ENCODE peak calls at places on chromosomes 6 and 20, in eight cellular contexts. One of them, this sample, is unnamed.

GRCh38 chr6:4819706-4820283 is 43.6 kb downstream of the CDYL start:
- DNase-seq in vagina: no peak
- DNase-seq in kidney epithelial cell: no peak
- DNase-seq in cerebellar nuclear complex: no peak
- DNase-seq in lower lobe of right lung: no peak
- DNase-seq in dorsolateral prefrontal cortex: no peak
- DNase-seq in amniotic stem cell: no peak
- DNase-seq in naive B cell: no peak
- DNase-seq in this sample: no peak

GRCh38 chr6:168376120-168376519 is 56.5 kb upstream of the DACT2 start:
- DNase-seq in amniotic stem cell: no peak
- DNase-seq in dorsolateral prefrontal cortex: no peak
- DNase-seq in kidney epithelial cell: no peak
- DNase-seq in lower lobe of right lung: peak; percentile 20
- DNase-seq in vagina: no peak
- DNase-seq in naive B cell: no peak
- DNase-seq in cerebellar nuclear complex: no peak
- DNase-seq in this sample: no peak

GRCh38 chr6:28643017-28643740 is 117.5 kb downstream of the GPX5 start:
- DNase-seq in amniotic stem cell: no peak
- DNase-seq in cerebellar nuclear complex: no peak
- DNase-seq in kidney epithelial cell: no peak
- DNase-seq in dorsolateral prefrontal cortex: no peak
- DNase-seq in vagina: no peak
- DNase-seq in lower lobe of right lung: no peak
- DNase-seq in naive B cell: no peak
- DNase-seq in this sample: peak; percentile 75

GRCh38 chr6:7974932-7975763 is 64.6 kb upstream of the TXNDC5 start:
- DNase-seq in amniotic stem cell: no peak
- DNase-seq in dorsolateral prefrontal cortex: peak; percentile 78
- DNase-seq in kidney epithelial cell: peak; percentile 32
- DNase-seq in naive B cell: no peak
- DNase-seq in vagina: no peak
- DNase-seq in cerebellar nuclear complex: no peak
- DNase-seq in lower lobe of right lung: peak; percentile 59
- DNase-seq in this sample: peak; percentile 44

GRCh38 chr20:4740774-4741431 is 19.2 kb downstream of the PRND start:
- DNase-seq in vagina: no peak
- DNase-seq in lower lobe of right lung: no peak
- DNase-seq in naive B cell: peak; percentile 62
- DNase-seq in dorsolateral prefrontal cortex: no peak
- DNase-seq in amniotic stem cell: no peak
- DNase-seq in kidney epithelial cell: no peak
- DNase-seq in cerebellar nuclear complex: no peak
- DNase-seq in this sample: no peak

GRCh38 chr6:20630617-20631448 is 96.6 kb downstream of the CDKAL1 start:
- DNase-seq in vagina: no peak
- DNase-seq in kidney epithelial cell: no peak
- DNase-seq in naive B cell: no peak
- DNase-seq in lower lobe of right lung: no peak
- DNase-seq in dorsolateral prefrontal cortex: no peak
- DNase-seq in cerebellar nuclear complex: no peak
- DNase-seq in amniotic stem cell: no peak
- DNase-seq in this sample: no peak

GRCh38 chr6:149437212-149437611 is 37.1 kb downstream of the SUMO4 start:
- DNase-seq in cerebellar nuclear complex: no peak
- DNase-seq in dorsolateral prefrontal cortex: no peak
- DNase-seq in naive B cell: no peak
- DNase-seq in lower lobe of right lung: no peak
- DNase-seq in vagina: no peak
- DNase-seq in kidney epithelial cell: no peak
- DNase-seq in amniotic stem cell: no peak
- DNase-seq in this sample: no peak

GRCh38 chr6:111874030-111874425 is 776 bp upstream of the FYN start:
- DNase-seq in cerebellar nuclear complex: no peak
- DNase-seq in amniotic stem cell: no peak
- DNase-seq in kidney epithelial cell: no peak
- DNase-seq in dorsolateral prefrontal cortex: no peak
- DNase-seq in lower lobe of right lung: no peak
- DNase-seq in vagina: no peak
- DNase-seq in naive B cell: peak; percentile 61
- DNase-seq in this sample: no peak

GRCh38 chr6:155882527-155883333 is 427.1 kb upstream of the NOX3 start:
- DNase-seq in vagina: no peak
- DNase-seq in cerebellar nuclear complex: no peak
- DNase-seq in dorsolateral prefrontal cortex: no peak
- DNase-seq in kidney epithelial cell: no peak
- DNase-seq in lower lobe of right lung: no peak
- DNase-seq in amniotic stem cell: no peak
- DNase-seq in naive B cell: peak; percentile 30
- DNase-seq in this sample: no peak

GRCh38 chr6:162868397-162868796 is 140.6 kb downstream of the PACRG start:
- DNase-seq in lower lobe of right lung: no peak
- DNase-seq in kidney epithelial cell: no peak
- DNase-seq in vagina: no peak
- DNase-seq in naive B cell: no peak
- DNase-seq in dorsolateral prefrontal cortex: no peak
- DNase-seq in cerebellar nuclear complex: no peak
- DNase-seq in amniotic stem cell: no peak
- DNase-seq in this sample: no peak

GRCh38 chr6:136927313-136927712 is 5.2 kb downstream of the SLC35D3 start:
- DNase-seq in lower lobe of right lung: no peak
- DNase-seq in naive B cell: no peak
- DNase-seq in dorsolateral prefrontal cortex: no peak
- DNase-seq in cerebellar nuclear complex: no peak
- DNase-seq in amniotic stem cell: no peak
- DNase-seq in vagina: no peak
- DNase-seq in kidney epithelial cell: no peak
- DNase-seq in this sample: no peak

GRCh38 chr6:12417191-12417590 is 127.0 kb downstream of the EDN1 start:
- DNase-seq in dorsolateral prefrontal cortex: no peak
- DNase-seq in cerebellar nuclear complex: no peak
- DNase-seq in vagina: no peak
- DNase-seq in lower lobe of right lung: no peak
- DNase-seq in naive B cell: no peak
- DNase-seq in kidney epithelial cell: no peak
- DNase-seq in amniotic stem cell: no peak
- DNase-seq in this sample: no peak

GRCh38 chr20:44471481-44471882 is 4.2 kb upstream of the TTPAL start:
- DNase-seq in dorsolateral prefrontal cortex: no peak
- DNase-seq in vagina: no peak
- DNase-seq in cerebellar nuclear complex: peak; percentile 69
- DNase-seq in lower lobe of right lung: no peak
- DNase-seq in kidney epithelial cell: no peak
- DNase-seq in naive B cell: no peak
- DNase-seq in amniotic stem cell: no peak
- DNase-seq in this sample: no peak

GRCh38 chr6:100307561-100307960 is 157.2 kb downstream of the SIM1 start:
- DNase-seq in lower lobe of right lung: no peak
- DNase-seq in vagina: no peak
- DNase-seq in dorsolateral prefrontal cortex: no peak
- DNase-seq in kidney epithelial cell: no peak
- DNase-seq in cerebellar nuclear complex: no peak
- DNase-seq in naive B cell: no peak
- DNase-seq in amniotic stem cell: no peak
- DNase-seq in this sample: no peak

GRCh38 chr20:63314015-63314471 is 21.1 kb downstream of the COL20A1 start:
- DNase-seq in vagina: no peak
- DNase-seq in naive B cell: no peak
- DNase-seq in cerebellar nuclear complex: no peak
- DNase-seq in lower lobe of right lung: peak; percentile 40
- DNase-seq in amniotic stem cell: no peak
- DNase-seq in kidney epithelial cell: no peak
- DNase-seq in dorsolateral prefrontal cortex: no peak
- DNase-seq in this sample: no peak

GRCh38 chr20:8306916-8307315 is 174.8 kb downstream of the PLCB1 start:
- DNase-seq in lower lobe of right lung: no peak
- DNase-seq in kidney epithelial cell: no peak
- DNase-seq in naive B cell: no peak
- DNase-seq in cerebellar nuclear complex: no peak
- DNase-seq in amniotic stem cell: no peak
- DNase-seq in vagina: no peak
- DNase-seq in dorsolateral prefrontal cortex: no peak
- DNase-seq in this sample: no peak

GRCh38 chr6:4464638-4465037 is 311.6 kb upstream of the CDYL start:
- DNase-seq in kidney epithelial cell: no peak
- DNase-seq in cerebellar nuclear complex: no peak
- DNase-seq in amniotic stem cell: no peak
- DNase-seq in vagina: no peak
- DNase-seq in naive B cell: no peak
- DNase-seq in dorsolateral prefrontal cortex: no peak
- DNase-seq in lower lobe of right lung: no peak
- DNase-seq in this sample: no peak

GRCh38 chr20:38208523-38208922 is 43.5 kb upstream of the TGM2 start:
- DNase-seq in kidney epithelial cell: no peak
- DNase-seq in dorsolateral prefrontal cortex: no peak
- DNase-seq in lower lobe of right lung: no peak
- DNase-seq in naive B cell: no peak
- DNase-seq in cerebellar nuclear complex: no peak
- DNase-seq in vagina: no peak
- DNase-seq in amniotic stem cell: no peak
- DNase-seq in this sample: no peak

GRCh38 chr20:54062812-54063280 is 7.5 kb downstream of the BCAS1 start:
- DNase-seq in dorsolateral prefrontal cortex: no peak
- DNase-seq in vagina: peak; percentile 43
- DNase-seq in lower lobe of right lung: no peak
- DNase-seq in kidney epithelial cell: no peak
- DNase-seq in cerebellar nuclear complex: no peak
- DNase-seq in naive B cell: peak; percentile 4
- DNase-seq in amniotic stem cell: no peak
- DNase-seq in this sample: no peak

GRCh38 chr6:51214442-51214841 is 395.8 kb downstream of the TFAP2B start:
- DNase-seq in lower lobe of right lung: no peak
- DNase-seq in dorsolateral prefrontal cortex: no peak
- DNase-seq in amniotic stem cell: no peak
- DNase-seq in naive B cell: no peak
- DNase-seq in vagina: no peak
- DNase-seq in cerebellar nuclear complex: no peak
- DNase-seq in kidney epithelial cell: no peak
- DNase-seq in this sample: no peak

GRCh38 chr6:18515767-18516166 is 128.6 kb downstream of the RNF144B start:
- DNase-seq in vagina: no peak
- DNase-seq in cerebellar nuclear complex: no peak
- DNase-seq in naive B cell: no peak
- DNase-seq in kidney epithelial cell: no peak
- DNase-seq in amniotic stem cell: no peak
- DNase-seq in dorsolateral prefrontal cortex: no peak
- DNase-seq in lower lobe of right lung: no peak
- DNase-seq in this sample: no peak

GRCh38 chr6:5095236-5095635 is 10.1 kb downstream of the PPP1R3G start:
- DNase-seq in naive B cell: no peak
- DNase-seq in dorsolateral prefrontal cortex: no peak
- DNase-seq in amniotic stem cell: no peak
- DNase-seq in cerebellar nuclear complex: no peak
- DNase-seq in kidney epithelial cell: no peak
- DNase-seq in vagina: no peak
- DNase-seq in lower lobe of right lung: no peak
- DNase-seq in this sample: no peak

GRCh38 chr20:21643417-21643816 is 62.0 kb upstream of the PAX1 start:
- DNase-seq in kidney epithelial cell: no peak
- DNase-seq in vagina: no peak
- DNase-seq in amniotic stem cell: no peak
- DNase-seq in naive B cell: no peak
- DNase-seq in cerebellar nuclear complex: no peak
- DNase-seq in lower lobe of right lung: no peak
- DNase-seq in dorsolateral prefrontal cortex: no peak
- DNase-seq in this sample: no peak

GRCh38 chr6:33424855-33425667 is 5.2 kb downstream of the SYNGAP1 start:
- DNase-seq in amniotic stem cell: no peak
- DNase-seq in dorsolateral prefrontal cortex: no peak
- DNase-seq in naive B cell: no peak
- DNase-seq in kidney epithelial cell: no peak
- DNase-seq in cerebellar nuclear complex: no peak
- DNase-seq in lower lobe of right lung: no peak
- DNase-seq in vagina: no peak
- DNase-seq in this sample: no peak

GRCh38 chr20:61587036-61587435 is 335.0 kb downstream of the CDH4 start:
- DNase-seq in cerebellar nuclear complex: no peak
- DNase-seq in vagina: no peak
- DNase-seq in kidney epithelial cell: no peak
- DNase-seq in amniotic stem cell: no peak
- DNase-seq in lower lobe of right lung: no peak
- DNase-seq in naive B cell: no peak
- DNase-seq in dorsolateral prefrontal cortex: no peak
- DNase-seq in this sample: no peak

GRCh38 chr6:56247654-56248122 is 308 bp upstream of the COL21A1 start:
- DNase-seq in lower lobe of right lung: no peak
- DNase-seq in naive B cell: no peak
- DNase-seq in amniotic stem cell: no peak
- DNase-seq in cerebellar nuclear complex: no peak
- DNase-seq in dorsolateral prefrontal cortex: no peak
- DNase-seq in kidney epithelial cell: no peak
- DNase-seq in vagina: no peak
- DNase-seq in this sample: no peak

GRCh38 chr20:61629361-61630239 is 377.5 kb downstream of the CDH4 start:
- DNase-seq in naive B cell: no peak
- DNase-seq in cerebellar nuclear complex: no peak
- DNase-seq in amniotic stem cell: no peak
- DNase-seq in vagina: no peak
- DNase-seq in lower lobe of right lung: no peak
- DNase-seq in kidney epithelial cell: no peak
- DNase-seq in dorsolateral prefrontal cortex: no peak
- DNase-seq in this sample: no peak

This sample was measured in keratinocyte.